ENCODE peak calls at places on chromosomes 13 and 19, in seven cellular contexts. B, E, W, A, D, G and V are unnamed samples.

GRCh38 chr13:31674056-31674455 is 65.3 kb upstream of the RXFP2 start:
- DNase-seq in B (no peak), E (no peak), W (no peak), A (no peak), D (no peak), G (no peak), V (no peak)

GRCh38 chr13:43377149-43377548 is 353.8 kb downstream of the DNAJC15 start:
- DNase-seq in B (peak), E (no peak), W (no peak), A (no peak), D (no peak), G (no peak), V (no peak)

GRCh38 chr19:6318772-6319171 is 14.6 kb downstream of the ACER1 start:
- DNase-seq in B (no peak), E (no peak), W (no peak), A (no peak), D (no peak), G (no peak), V (no peak)

GRCh38 chr19:46009530-46010510 is 13.0 kb downstream of the PGLYRP1 start:
- DNase-seq in B (peak), E (peak), W (peak), A (peak), D (no peak), G (peak), V (peak)

GRCh38 chr19:2654585-2654861 is 48.0 kb downstream of the GNG7 start:
- DNase-seq in B (no peak), E (no peak), W (no peak), A (no peak), D (no peak), G (no peak), V (no peak)

GRCh38 chr19:5679289-5680082 is 830 bp downstream of the MICOS13 start:
- DNase-seq in B (no peak), E (peak), W (peak), A (no peak), D (no peak), G (no peak), V (no peak)

GRCh38 chr19:6654347-6655310 is 15.3 kb downstream of the TNFSF14 start:
- DNase-seq in B (no peak), E (no peak), W (peak), A (no peak), D (no peak), G (no peak), V (no peak)

GRCh38 chr19:1106841-1107654 is 3.3 kb downstream of the GPX4 start:
- DNase-seq in B (no peak), E (no peak), W (peak), A (peak), D (no peak), G (peak), V (no peak)

GRCh38 chr13:73533111-73533510 is 474.3 kb downstream of the KLF5 start:
- DNase-seq in B (no peak), E (no peak), W (no peak), A (no peak), D (no peak), G (no peak), V (no peak)

GRCh38 chr19:3932931-3933810 is at the start of gene NMRK2:
- DNase-seq in B (peak), E (peak), W (no peak), A (no peak), D (no peak), G (no peak), V (no peak)

GRCh38 chr19:48218964-48219363 is 36.7 kb downstream of the CARD8 start:
- DNase-seq in B (no peak), E (no peak), W (no peak), A (no peak), D (no peak), G (no peak), V (no peak)

GRCh38 chr13:50159613-50160012 is 144.4 kb downstream of the KCNRG start:
- DNase-seq in B (no peak), E (no peak), W (no peak), A (no peak), D (no peak), G (no peak), V (no peak)

GRCh38 chr19:30425885-30426838 is 54.0 kb downstream of the ZNF536 start:
- DNase-seq in B (no peak), E (no peak), W (no peak), A (no peak), D (no peak), G (no peak), V (no peak)

GRCh38 chr19:4707956-4708650 is 15.5 kb downstream of the DPP9 start:
- DNase-seq in B (peak), E (peak), W (peak), A (no peak), D (no peak), G (peak), V (no peak)

GRCh38 chr19:42511340-42511739 is 16.9 kb downstream of the CEACAM1 start:
- DNase-seq in B (no peak), E (no peak), W (no peak), A (no peak), D (no peak), G (no peak), V (no peak)

GRCh38 chr19:748274-748598 is 2.7 kb upstream of the MISP start:
- DNase-seq in B (no peak), E (no peak), W (peak), A (no peak), D (no peak), G (peak), V (no peak)

GRCh38 chr13:30745917-30746686 is 10.8 kb downstream of the ALOX5AP start:
- DNase-seq in B (no peak), E (peak), W (peak), A (no peak), D (no peak), G (no peak), V (no peak)

GRCh38 chr13:44271915-44272341 is 101.7 kb upstream of the SERP2 start:
- DNase-seq in B (peak), E (peak), W (no peak), A (no peak), D (no peak), G (no peak), V (no peak)

GRCh38 chr13:114285166-114285808 is 3.9 kb downstream of the UPF3A start:
- DNase-seq in B (no peak), E (no peak), W (no peak), A (no peak), D (no peak), G (no peak), V (no peak)

GRCh38 chr13:109973279-109973678 is 186.9 kb upstream of the IRS2 start:
- DNase-seq in B (no peak), E (no peak), W (no peak), A (no peak), D (no peak), G (no peak), V (no peak)

DNA sequence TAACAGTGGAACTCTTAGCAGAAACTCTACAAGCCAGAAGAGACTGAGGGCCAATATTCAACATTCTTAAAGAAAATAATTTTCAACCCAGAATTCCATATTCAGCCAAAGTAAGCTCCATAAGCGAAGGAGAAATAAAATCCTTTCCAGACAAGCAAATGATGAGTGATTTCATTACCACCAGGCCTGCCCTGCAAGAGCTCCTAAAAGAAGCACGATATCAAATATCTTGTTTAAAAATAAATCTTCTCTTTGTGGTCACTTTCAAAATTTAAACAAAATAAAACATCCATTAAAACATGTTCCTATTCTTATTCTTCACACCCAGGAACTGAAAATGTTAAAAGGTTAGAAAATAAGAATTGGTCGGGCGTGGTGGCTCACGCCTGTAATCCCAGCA is 13.7 kb downstream of the MICU2 start:
- DNase-seq in B (no peak), E (no peak), W (no peak), A (no peak), D (no peak), G (no peak), V (no peak)
- H3K4me3 ChIP-seq in B (no peak), E (no peak), W (no peak), A (no peak), D (no peak), G (no peak), V (no peak)

GRCh38 chr19:52095172-52096014 is at the start of gene ZNF841:
- DNase-seq in B (peak), E (peak), W (peak), A (peak), D (peak), G (peak), V (peak)
- TF ChIP-seq CTCF in B (no peak), E (no peak), W (no peak), A (no peak), D (no peak), G (no peak), V (no peak)

GRCh38 chr19:54115071-54116063 is at the start of the genes PRPF31 and TFPT:
- DNase-seq in B (peak), E (peak), W (peak), A (peak), D (peak), G (peak), V (peak)
- TF ChIP-seq POLR2A in B (peak), E (peak), W (peak), A (peak), D (peak), G (no peak), V (no peak)

GRCh38 chr19:9819590-9819898 is 665 bp upstream of the FBXL12 start:
- DNase-seq in B (no peak), E (no peak), W (no peak), A (no peak), D (no peak), G (no peak), V (no peak)
- H3K4me3 ChIP-seq in B (no peak), E (peak), W (no peak), A (peak), D (peak), G (peak), V (no peak)

DNA sequence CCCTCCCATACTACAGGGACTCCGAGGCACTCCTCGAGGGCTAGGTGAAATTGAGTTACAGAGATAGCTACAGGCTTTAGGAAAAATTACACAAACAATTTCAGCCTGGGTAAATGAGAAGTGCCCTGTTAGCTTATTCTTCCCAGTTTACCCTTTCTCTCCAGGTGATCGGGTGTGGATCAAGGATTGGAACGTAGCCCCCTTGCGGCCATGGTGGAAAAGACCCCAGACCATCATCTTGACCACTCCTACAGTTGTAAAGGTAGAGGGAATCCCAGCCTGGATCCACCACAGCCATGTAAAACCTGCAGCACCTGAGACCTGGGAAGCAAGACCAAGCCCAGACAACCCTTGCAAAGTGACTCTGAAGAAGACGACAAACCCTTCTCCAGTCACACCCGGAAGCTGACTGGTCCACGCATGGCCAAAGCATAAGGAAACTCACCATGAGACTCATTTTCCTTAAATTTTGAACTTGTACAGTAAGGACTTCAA is 600.6 kb downstream of the UQCRFS1 start:
- DNase-seq in B (no peak), E (no peak), W (no peak), A (no peak), D (no peak), G (no peak), V (no peak)
- TF ChIP-seq CTCF in B (no peak), E (no peak), W (no peak), A (no peak), D (no peak), G (no peak), V (no peak)

GRCh38 chr19:56403764-56404704 is at the start of gene ZNF583:
- DNase-seq in B (peak), E (peak), W (peak), A (peak), D (peak), G (peak), V (peak)
- TF ChIP-seq POLR2A in B (peak), E (no peak), W (no peak), A (peak), D (no peak), G (no peak), V (no peak)

DNA sequence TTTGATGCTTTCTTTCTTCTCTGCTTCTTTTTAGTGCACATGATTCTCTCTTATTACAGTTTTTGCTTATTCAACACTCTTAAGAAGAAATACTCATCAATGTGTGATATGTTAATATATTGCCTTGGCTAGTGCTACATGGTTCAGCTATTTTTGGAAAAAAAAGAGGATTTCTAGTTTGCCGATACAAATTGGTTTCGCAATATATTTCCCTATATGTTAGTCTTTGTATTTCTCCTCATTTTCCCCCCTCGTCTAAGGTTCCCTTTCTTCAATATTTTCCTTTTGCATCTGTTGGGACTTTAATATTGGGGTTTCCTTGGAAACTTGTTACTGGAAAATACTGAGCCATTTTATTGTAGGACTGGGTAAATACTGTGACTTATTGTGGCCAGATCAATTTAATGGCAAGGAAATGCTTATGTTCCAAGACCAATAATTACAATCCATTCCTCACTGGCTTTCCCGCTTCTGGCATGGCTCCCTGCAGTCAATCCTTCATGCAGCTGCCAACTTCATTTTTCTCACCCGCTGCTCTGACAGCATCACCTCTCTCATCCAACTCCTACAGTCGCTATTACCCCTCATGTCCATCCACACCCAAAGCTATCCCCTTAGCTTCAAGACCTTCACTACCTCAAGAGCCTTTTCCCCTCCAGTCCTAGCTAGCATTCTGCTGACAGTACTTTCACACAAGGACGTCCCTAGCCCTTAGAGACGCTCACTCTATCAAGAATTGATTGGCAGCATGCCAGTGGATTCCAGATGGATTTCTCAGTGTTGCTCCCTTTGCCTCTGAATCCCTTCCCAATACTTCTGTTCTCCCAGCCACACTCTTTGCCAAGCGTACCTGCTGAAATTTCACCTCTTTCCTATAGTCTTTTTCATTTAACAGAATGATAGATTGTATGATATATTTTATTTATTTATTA is 280.1 kb upstream of the TMTC4 start:
- DNase-seq in B (no peak), E (no peak), W (no peak), A (no peak), D (no peak), G (no peak), V (no peak)
- H3K4me3 ChIP-seq in B (no peak), E (no peak), W (no peak), A (no peak), D (no peak), G (no peak), V (no peak)